ENCODE peak calls at places on chromosomes 16 and 17, in five cellular contexts. D, U, V, M and X are unnamed samples.

GRCh38 chr17:50934672-50935200 is 68.6 kb upstream of the TOB1 start:
- DNase-seq in V (no peak), U (no peak), D (no peak), M (no peak), X (no peak)

GRCh38 chr17:58576679-58577367 is 62.4 kb upstream of the MTMR4 start:
- DNase-seq in U (no peak), V (peak), D (no peak), M (peak), X (no peak)

GRCh38 chr16:14249291-14250032 is 178.3 kb downstream of the MRTFB start:
- DNase-seq in D (no peak), V (peak), U (no peak), M (peak), X (no peak)

GRCh38 chr17:80861892-80862291 is 129.7 kb upstream of the CHMP6 start:
- DNase-seq in M (no peak), D (no peak), U (no peak), V (peak), X (no peak)

GRCh38 chr17:57530026-57530425 is 215.1 kb downstream of the CCDC182 start:
- DNase-seq in D (no peak), V (no peak), U (no peak), M (no peak), X (no peak)

GRCh38 chr17:46832945-46833839 is 14.7 kb upstream of the WNT3 start:
- DNase-seq in U (no peak), M (no peak), V (peak), D (no peak), X (peak)

GRCh38 chr16:24950275-24950674 is 64.9 kb downstream of the ARHGAP17 start:
- DNase-seq in U (peak), D (no peak), M (no peak), V (peak), X (peak)

GRCh38 chr17:10126554-10127493 is 71.6 kb downstream of the GAS7 start:
- DNase-seq in U (no peak), D (no peak), V (peak), M (no peak), X (no peak)

GRCh38 chr17:80511222-80512180 is 33.1 kb upstream of the RPTOR start:
- DNase-seq in D (no peak), U (no peak), V (no peak), M (no peak), X (no peak)

GRCh38 chr17:75689441-75689873 is 22.3 kb downstream of the SAP30BP start:
- DNase-seq in M (peak), V (no peak), U (no peak), D (no peak), X (no peak)

GRCh38 chr16:71188956-71189712 is 41.4 kb downstream of the HYDIN start:
- DNase-seq in U (no peak), V (no peak), D (no peak), M (no peak), X (no peak)

GRCh38 chr17:17693253-17693954 is 12.1 kb downstream of the RAI1 start:
- DNase-seq in M (no peak), V (no peak), D (no peak), U (no peak), X (no peak)

GRCh38 chr17:49217651-49218413 is 7.3 kb downstream of the ABI3 start:
- DNase-seq in U (no peak), D (no peak), M (peak), V (no peak), X (no peak)

GRCh38 chr17:11264183-11264871 is 23.3 kb downstream of the SHISA6 start:
- DNase-seq in U (no peak), V (peak), M (peak), D (no peak), X (no peak)

GRCh38 chr17:42989726-42990652 is 8.2 kb upstream of the RPL27 start:
- DNase-seq in D (no peak), U (no peak), V (peak), M (no peak), X (no peak)

GRCh38 chr17:73027130-73027741 is 65.3 kb downstream of the SLC39A11 start:
- DNase-seq in M (no peak), U (peak), V (peak), D (no peak), X (peak)

GRCh38 chr16:87754535-87754934 is 11.3 kb downstream of the KLHDC4 start:
- DNase-seq in V (no peak), M (no peak), D (no peak), U (no peak), X (no peak)

GRCh38 chr17:38705803-38706624 is 941 bp downstream of the MLLT6 start:
- DNase-seq in D (no peak), M (peak), V (peak), U (no peak), X (no peak)

GRCh38 chr17:31834448-31834847 is 24.6 kb downstream of the COPRS start:
- DNase-seq in M (peak), D (no peak), U (no peak), V (no peak), X (no peak)

GRCh38 chr17:74815671-74816370 is 39.7 kb upstream of the NAT9 start:
- DNase-seq in V (no peak), U (no peak), M (no peak), D (no peak), X (no peak)

GRCh38 chr17:73156887-73157870 is 7.6 kb upstream of the SSTR2 start:
- DNase-seq in M (peak), U (no peak), V (no peak), D (no peak), X (no peak)

GRCh38 chr17:1047177-1047885 is 50.4 kb downstream of the TIMM22 start:
- DNase-seq in V (no peak), D (no peak), U (peak), M (no peak), X (no peak)

GRCh38 chr17:45367216-45367615 is 50.4 kb upstream of the MAP3K14 start:
- DNase-seq in V (no peak), M (no peak), U (no peak), D (no peak), X (no peak)

GRCh38 chr16:31253642-31254045 is 6.1 kb upstream of the ITGAM start:
- DNase-seq in V (peak), D (no peak), M (peak), U (no peak), X (no peak)

GRCh38 chr17:73748521-73748920 is 104.3 kb upstream of the SDK2 start:
- DNase-seq in U (no peak), V (no peak), M (no peak), D (no peak), X (no peak)

GRCh38 chr17:50344712-50345380 is 1.1 kb upstream of the XYLT2 start:
- DNase-seq in V (no peak), U (no peak), D (no peak), M (no peak), X (no peak)

GRCh38 chr17:64641499-64641898 is 20.6 kb downstream of the SMURF2 start:
- DNase-seq in U (peak), M (no peak), D (no peak), V (peak), X (peak)

GRCh38 chr16:48210747-48211146 is 33.4 kb upstream of the LONP2 start:
- DNase-seq in V (no peak), M (no peak), D (no peak), U (no peak), X (no peak)

GRCh38 chr17:19304209-19304608 is 58.3 kb downstream of the B9D1 start:
- DNase-seq in U (no peak), M (peak), D (peak), V (peak), X (no peak)

DNA sequence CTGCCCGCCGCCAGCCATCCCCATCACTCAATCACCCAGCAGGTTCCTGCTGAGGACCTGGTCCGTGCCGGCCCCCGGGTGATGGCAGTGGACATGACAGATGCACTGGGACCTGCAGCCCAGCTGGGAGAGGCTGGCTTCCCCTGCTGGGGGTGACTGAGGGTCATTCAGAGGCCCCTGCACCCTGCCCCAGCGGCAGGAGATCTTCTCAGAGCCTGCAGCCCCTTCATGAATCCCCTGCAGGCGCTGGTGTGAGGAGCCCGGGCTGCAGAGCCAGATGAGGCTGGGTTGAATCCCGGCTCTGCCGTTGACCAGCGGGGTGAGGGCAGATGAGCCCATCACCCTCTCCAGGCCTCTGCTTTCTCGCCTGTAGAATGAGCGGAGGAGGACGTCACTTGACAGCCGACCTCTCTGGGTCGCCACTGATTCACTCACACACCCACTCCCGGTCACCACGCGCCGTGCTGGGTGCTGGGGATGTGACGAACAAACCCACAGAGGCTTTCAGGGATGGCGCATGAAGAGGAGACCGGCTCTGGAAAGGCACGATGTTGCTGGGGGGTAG is 95.2 kb upstream of the CIBAR2 start:
- DNase-seq in U (no peak), V (peak), M (no peak), D (no peak), X (no peak)
- H3K4me3 ChIP-seq in U (no peak), V (no peak), M (no peak), D (no peak), X (no peak)

GRCh38 chr17:82419471-82419995 is 1.1 kb upstream of the OGFOD3 start:
- DNase-seq in U (no peak), D (no peak), M (no peak), V (no peak), X (no peak)
- TF ChIP-seq CTCF in U (no peak), D (no peak), M (no peak), V (no peak), X (no peak)

DNA sequence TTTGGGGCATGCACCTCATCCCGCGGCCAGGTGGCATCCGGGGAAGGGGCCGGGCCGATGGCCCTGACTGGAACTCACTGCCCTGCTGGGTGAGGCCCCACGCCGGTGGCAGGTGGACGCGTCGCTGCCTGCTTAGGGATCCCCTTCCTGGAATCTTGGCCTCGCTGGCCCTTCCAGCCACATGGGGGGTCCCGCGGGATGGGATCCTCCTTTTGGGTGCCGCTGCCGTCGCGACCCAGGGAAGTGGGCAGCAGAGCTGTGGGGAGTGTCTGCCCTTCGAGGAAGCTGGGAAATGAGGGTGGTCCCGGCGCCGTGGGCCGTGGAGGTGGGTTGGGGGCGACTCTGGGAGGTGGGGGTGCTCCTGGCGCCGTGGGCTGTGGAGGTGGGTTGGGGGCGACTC is 12.8 kb downstream of the METRNL start:
- DNase-seq in D (no peak), V (no peak), M (no peak), U (no peak), X (no peak)
- H3K4me3 ChIP-seq in D (no peak), V (no peak), M (no peak), U (no peak), X (no peak)

GRCh38 chr16:15993128-15993527 is 43.7 kb downstream of the ABCC1 start:
- DNase-seq in M (no peak), V (no peak), U (no peak), D (no peak), X (no peak)

GRCh38 chr16:15993946-15994665 is 44.7 kb downstream of the ABCC1 start:
- DNase-seq in V (peak), D (no peak), U (no peak), M (no peak), X (no peak)

GRCh38 chr16:16000685-16001084 is 51.3 kb downstream of the ABCC1 start:
- DNase-seq in U (no peak), D (no peak), V (no peak), M (no peak), X (no peak)

GRCh38 chr16:15993541-15993940 is 44.1 kb downstream of the ABCC1 start:
- DNase-seq in U (no peak), M (no peak), D (no peak), V (peak), X (no peak)

DNA sequence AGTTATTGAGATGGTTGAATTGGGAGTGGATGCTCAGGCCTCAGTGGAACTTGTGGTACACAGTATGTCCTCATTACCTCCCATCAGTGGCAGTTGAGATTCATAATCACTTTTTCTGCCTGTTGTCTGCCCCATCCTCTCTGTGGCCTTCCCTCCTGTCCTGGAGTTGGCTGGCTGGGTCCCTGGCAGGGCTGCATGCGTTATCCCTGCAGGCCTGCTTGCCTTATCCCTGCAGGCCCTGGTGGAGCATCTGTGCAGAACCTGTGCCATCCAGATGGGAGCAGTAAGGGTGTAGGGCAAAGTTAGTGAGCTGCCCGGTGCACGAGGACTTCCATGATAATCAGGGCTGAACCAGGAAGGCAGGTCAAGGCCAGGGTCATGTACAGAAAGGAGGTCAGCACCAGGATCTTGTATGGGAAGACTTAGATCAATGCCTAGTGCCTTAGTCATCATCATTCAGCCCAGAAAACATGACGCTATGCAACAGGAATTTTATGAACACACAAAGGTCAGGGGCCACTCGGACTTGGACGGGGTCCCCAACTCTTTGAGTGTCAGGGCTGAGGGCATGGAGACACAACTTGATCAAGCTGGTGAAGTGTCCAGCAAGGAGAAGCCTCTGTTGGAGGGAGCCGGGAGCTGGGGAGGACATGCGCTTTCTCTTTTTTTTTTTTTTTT is 47.2 kb downstream of the ABCC1 start:
- DNase-seq in U (no peak), M (no peak), D (no peak), V (peak), X (peak)
- TF ChIP-seq CTCF in U (no peak), M (no peak), D (no peak), V (no peak), X (no peak)

GRCh38 chr16:50695017-50696000 is 1.9 kb downstream of the NOD2 start:
- DNase-seq in M (no peak), D (no peak), V (no peak), U (no peak), X (no peak)
- H3K4me3 ChIP-seq in M (peak), D (no peak), V (no peak), U (no peak), X (no peak)

DNA sequence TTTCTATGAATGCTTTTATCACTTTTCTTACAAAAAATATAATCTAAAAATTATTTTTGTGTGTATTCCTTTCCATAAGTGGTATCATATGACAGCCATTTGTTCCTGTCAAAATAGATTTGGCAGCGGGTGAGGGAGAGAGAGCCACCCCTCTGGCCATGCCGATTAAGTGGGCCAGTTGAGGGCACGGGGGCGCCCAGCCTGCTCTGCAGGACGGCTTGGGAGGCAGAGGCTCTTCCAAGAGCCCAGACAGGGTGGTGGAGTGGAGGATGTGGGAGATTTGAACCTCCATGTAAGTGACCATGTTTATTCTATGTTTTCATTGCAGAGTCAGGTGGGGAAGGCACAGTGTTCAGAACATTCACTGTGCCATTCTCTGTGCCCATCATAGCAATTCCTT is 88.8 kb downstream of the IRX3 start:
- DNase-seq in D (no peak), U (no peak), V (no peak), M (no peak), X (no peak)
- TF ChIP-seq CTCF in D (no peak), U (no peak), V (no peak), M (no peak), X (no peak)

DNA sequence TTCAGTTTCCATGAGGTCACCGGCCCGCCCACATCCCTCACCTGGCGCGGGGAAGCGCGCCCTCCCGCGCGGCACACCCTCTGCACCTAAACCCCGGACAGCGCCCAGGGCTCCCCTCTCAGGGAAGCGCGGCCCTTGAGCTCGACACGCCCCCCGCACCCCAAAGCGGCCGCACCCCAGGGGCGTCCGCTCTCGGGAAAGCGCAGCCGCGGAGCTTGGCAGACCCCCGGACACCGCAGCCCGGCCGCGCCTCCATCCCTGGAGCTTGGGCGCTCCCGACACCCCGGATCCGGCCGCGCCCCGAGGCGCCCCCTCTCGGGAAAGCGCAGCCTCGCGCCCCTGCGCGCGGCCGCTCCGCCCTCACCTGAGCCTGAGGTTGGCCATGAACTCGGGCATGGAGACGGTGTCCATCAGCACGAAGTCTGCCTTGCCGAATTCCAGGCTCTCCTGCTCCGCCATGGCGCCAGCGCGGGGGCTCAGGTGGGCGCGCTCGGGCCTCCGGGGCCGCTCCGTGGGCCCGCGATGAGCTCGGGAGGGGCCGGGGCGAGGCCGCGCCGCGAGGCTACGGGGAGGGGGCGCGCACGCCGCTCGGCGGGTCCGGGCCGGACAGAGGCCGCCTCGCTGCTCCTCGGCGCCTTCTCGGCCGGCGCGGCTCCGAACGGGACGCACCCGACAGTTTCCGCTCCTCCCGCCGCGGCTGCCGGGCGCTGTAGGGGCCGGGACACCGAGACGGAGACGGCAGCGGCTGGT is at the start of gene MYO1D:
- DNase-seq in U (no peak), V (no peak), D (no peak), M (peak), X (no peak)
- H3K4me3 ChIP-seq in U (peak), V (peak), D (peak), M (peak), X (peak)